ENCODE peak calls at places on chromosomes 11 and 22, in eight cellular contexts. W, Q, C, Z, Y, D, L and A are unnamed samples.

GRCh38 chr22:48719978-48720661 is 1107.6 kb downstream of the BRD1 start:
- DNase-seq in W (peak; percentile 31), Q (no peak), C (no peak), Z (no peak), Y (peak; percentile 59), D (no peak), L (no peak), A (no peak)

GRCh38 chr11:67493548-67494370 is 10.9 kb downstream of the AIP start:
- DNase-seq in W (no peak), Q (no peak), C (no peak), Z (no peak), Y (no peak), D (no peak), L (no peak), A (no peak)

GRCh38 chr11:65419460-65419772 is 3.2 kb upstream of the NEAT1 start:
- DNase-seq in W (no peak), Q (no peak), C (no peak), Z (no peak), Y (no peak), D (no peak), L (no peak), A (no peak)

GRCh38 chr22:43338766-43339345 is 4.3 kb downstream of the SCUBE1 start:
- DNase-seq in W (peak; percentile 41), Q (no peak), C (no peak), Z (no peak), Y (no peak), D (no peak), L (no peak), A (no peak)

GRCh38 chr11:134652586-134653255 is 240.7 kb upstream of the B3GAT1 start:
- DNase-seq in W (no peak), Q (no peak), C (no peak), Z (no peak), Y (no peak), D (no peak), L (no peak), A (no peak)

GRCh38 chr11:6631356-6631890 is 12.2 kb upstream of the TPP1 start:
- DNase-seq in W (no peak), Q (no peak), C (no peak), Z (no peak), Y (peak; percentile 19), D (no peak), L (no peak), A (no peak)

GRCh38 chr22:20199906-20200305 is 49.1 kb upstream of the CCDC188 start:
- DNase-seq in W (no peak), Q (no peak), C (no peak), Z (no peak), Y (no peak), D (no peak), L (no peak), A (no peak)

GRCh38 chr11:8168485-8169257 is at the start of gene RIC3:
- DNase-seq in W (peak; percentile 78), Q (no peak), C (no peak), Z (no peak), Y (peak; percentile 71), D (no peak), L (no peak), A (peak; percentile 44)

GRCh38 chr22:27642104-27642800 is 159.3 kb downstream of the MN1 start:
- DNase-seq in W (peak; percentile 79), Q (no peak), C (no peak), Z (no peak), Y (no peak), D (no peak), L (peak; percentile 20), A (no peak)

GRCh38 chr11:57310091-57310490 is 14.7 kb downstream of the TNKS1BP1 start:
- DNase-seq in W (no peak), Q (no peak), C (no peak), Z (no peak), Y (no peak), D (no peak), L (no peak), A (no peak)
- H3K9ac ChIP-seq in W (no peak overlapping the region), Q (peak overlapping the region; percentile 87), C (no peak overlapping the region), Z (peak overlapping the region; percentile 73), Y (no peak overlapping the region), D (peak overlapping the region; percentile 76), L (no peak overlapping the region), A (no peak overlapping the region)

GRCh38 chr22:32037236-32037635 is 5.8 kb upstream of the SLC5A1 start:
- DNase-seq in W (no peak), Q (no peak), C (no peak), Z (no peak), Y (no peak), D (no peak), L (no peak), A (no peak)
- H2AFZ ChIP-seq in W (no peak overlapping the region), Q (no peak overlapping the region), C (no peak overlapping the region), Z (no peak overlapping the region), Y (no peak overlapping the region), D (no peak overlapping the region), L (no peak overlapping the region), A (no peak overlapping the region)

GRCh38 chr11:84720706-84721402 is 906.3 kb downstream of the DLG2 start:
- DNase-seq in W (peak; percentile 53), Q (no peak), C (peak; percentile 41), Z (no peak), Y (peak; percentile 63), D (no peak), L (no peak), A (no peak)
- H3K9ac ChIP-seq in W (no peak overlapping the region), Q (peak overlapping the region; percentile 1), C (peak overlapping the region; percentile 64), Z (no peak overlapping the region), Y (peak overlapping the region; percentile 60), D (no peak overlapping the region), L (no peak overlapping the region), A (no peak overlapping the region)

GRCh38 chr11:123063396-123064267 is 1.7 kb upstream of the HSPA8 start:
- DNase-seq in W (no peak), Q (peak; percentile 41), C (peak; percentile 44), Z (peak; percentile 59), Y (no peak), D (peak; percentile 56), L (peak; percentile 64), A (peak; percentile 60)

GRCh38 chr11:123062892-123063395 is 1.0 kb upstream of the HSPA8 start:
- DNase-seq in W (no peak), Q (no peak), C (no peak), Z (peak; percentile 38), Y (no peak), D (peak; percentile 33), L (no peak), A (no peak)

GRCh38 chr11:123062158-123062891 is 389 bp upstream of the HSPA8 start:
- DNase-seq in W (peak; percentile 98), Q (peak; percentile 99), C (peak; percentile 99), Z (peak; percentile 100), Y (peak; percentile 98), D (peak; percentile 98), L (peak; percentile 97), A (peak; percentile 100)

GRCh38 chr11:123060265-123061000 is 1.5 kb downstream of the HSPA8 start:
- DNase-seq in W (no peak), Q (no peak), C (peak; percentile 45), Z (no peak), Y (no peak), D (no peak), L (no peak), A (no peak)

DNA sequence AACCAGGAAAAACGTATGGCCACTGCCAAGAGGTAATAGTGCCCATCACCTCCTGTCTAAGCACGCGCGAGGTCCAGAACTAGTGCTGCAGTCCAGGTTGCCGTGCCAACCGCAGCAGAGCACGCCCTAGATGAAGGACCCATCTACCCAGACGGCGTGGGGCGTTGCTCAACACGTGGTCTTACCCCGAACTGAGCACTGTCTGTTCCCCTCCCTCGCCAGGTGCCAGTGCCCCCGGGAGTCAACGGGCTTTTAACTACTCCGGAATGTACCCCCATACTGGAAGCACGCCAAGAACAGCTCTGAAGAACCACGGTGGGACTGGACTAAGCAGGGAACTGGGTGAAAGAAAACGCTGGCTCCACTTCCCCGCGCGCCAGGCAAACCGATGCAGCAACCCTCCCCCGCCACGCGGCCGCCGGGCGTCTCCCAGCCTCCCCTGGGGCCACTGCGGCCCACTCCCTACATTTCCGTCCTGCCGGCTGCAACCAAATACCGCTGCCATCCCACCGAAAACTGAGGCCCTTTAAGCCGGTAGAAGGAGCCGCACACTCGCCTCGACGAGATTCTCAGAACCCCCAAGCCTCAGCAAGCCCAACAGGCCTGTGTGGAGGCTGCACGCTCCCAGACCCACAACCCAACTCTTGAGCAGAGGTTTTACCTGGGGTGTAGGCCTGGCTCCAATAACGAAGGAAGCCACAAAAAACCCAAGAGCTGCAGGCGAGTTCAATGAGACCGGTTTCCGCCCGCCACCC is at the start of gene HSPA8:
- DNase-seq in W (peak; percentile 54), Q (peak; percentile 56), C (peak; percentile 71), Z (peak; percentile 52), Y (peak; percentile 32), D (peak; percentile 48), L (peak; percentile 46), A (peak; percentile 69)
- H2AFZ ChIP-seq in W (peak within 1 kb of the TSS; percentile 68), Q (peak within 1 kb of the TSS; percentile 81), C (peak within 1 kb of the TSS; percentile 71), Z (peak within 1 kb of the TSS; percentile 98), Y (no peak within 1 kb of the TSS), D (peak within 1 kb of the TSS; percentile 86), L (peak within 1 kb of the TSS; percentile 0), A (peak within 1 kb of the TSS; percentile 90)

DNA sequence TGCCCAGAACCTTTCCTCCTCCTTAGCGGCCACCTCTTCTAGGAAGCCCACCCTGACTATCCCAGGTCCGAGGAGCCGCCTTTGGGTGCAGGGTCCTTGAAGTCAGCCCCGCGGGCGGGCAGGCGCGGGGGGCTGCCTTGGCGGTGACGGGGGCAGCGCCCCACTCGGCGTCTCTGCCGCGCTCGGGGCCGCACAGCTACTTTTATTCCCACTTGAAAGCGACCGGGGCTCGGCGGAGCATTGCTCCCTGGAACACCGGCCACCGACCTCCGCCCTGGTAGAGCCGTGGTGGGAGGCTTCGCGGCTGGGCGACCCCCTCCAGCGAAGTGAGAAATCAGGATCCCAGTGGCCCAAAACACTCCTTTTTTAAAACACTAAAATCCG is 823 bp upstream of the MAPK11 start:
- DNase-seq in W (no peak), Q (no peak), C (no peak), Z (no peak), Y (no peak), D (no peak), L (no peak), A (no peak)
- H3K9ac ChIP-seq in W (no peak overlapping the region), Q (peak overlapping the region; percentile 39), C (no peak overlapping the region), Z (no peak overlapping the region), Y (no peak overlapping the region), D (no peak overlapping the region), L (no peak overlapping the region), A (no peak overlapping the region)

GRCh38 chr11:73787051-73787642 is 527 bp upstream of the MRPL48 start:
- DNase-seq in W (no peak), Q (no peak), C (no peak), Z (no peak), Y (no peak), D (no peak), L (no peak), A (no peak)
- H2AFZ ChIP-seq in W (peak overlapping the region; percentile 96), Q (peak overlapping the region; percentile 98), C (peak overlapping the region; percentile 98), Z (peak overlapping the region; percentile 82), Y (no peak overlapping the region), D (peak overlapping the region; percentile 90), L (peak overlapping the region; percentile 33), A (peak overlapping the region; percentile 93)

GRCh38 chr11:57476883-57477506 is 16.7 kb downstream of the RTN4RL2 start:
- DNase-seq in W (peak; percentile 59), Q (peak; percentile 6), C (peak; percentile 59), Z (peak; percentile 17), Y (peak; percentile 64), D (peak; percentile 66), L (no peak), A (peak; percentile 28)
- H3K9ac ChIP-seq in W (no peak overlapping the region), Q (no peak overlapping the region), C (peak overlapping the region; percentile 73), Z (no peak overlapping the region), Y (no peak overlapping the region), D (peak overlapping the region; percentile 45), L (no peak overlapping the region), A (no peak overlapping the region)